ENCODE peak calls at places on chromosomes 11 and 22, in five cellular contexts. L is skeletal muscle cell; D is HS-27A; T is CD4-positive, CD25-positive, alpha-beta regulatory T cell; F is C1 segment of cervical spinal cord. K is an unnamed sample.

GRCh38 chr11:44899959-44900358 is 50.7 kb downstream of the TP53I11 start:
- DNase-seq in L (no peak), D (peak), T (no peak), F (no peak), K (peak)

GRCh38 chr22:41481131-41481830 is 12.4 kb downstream of the ACO2 start:
- DNase-seq in L (no peak), D (no peak), T (no peak), F (no peak), K (no peak)

GRCh38 chr11:48103621-48104561 is 112.7 kb upstream of the OR4B1 start:
- DNase-seq in L (no peak), D (no peak), T (no peak), F (no peak), K (no peak)

GRCh38 chr11:63673579-63673978 is 2.4 kb upstream of the ATL3 start:
- DNase-seq in L (no peak), D (no peak), T (no peak), F (no peak), K (no peak)

GRCh38 chr11:128595775-128596174 is 8.4 kb upstream of the ETS1 start:
- DNase-seq in L (no peak), D (no peak), T (no peak), F (no peak), K (no peak)

GRCh38 chr22:23538502-23538860 is 41.6 kb downstream of the IGLL1 start:
- DNase-seq in L (no peak), D (no peak), T (no peak), F (no peak), K (no peak)

GRCh38 chr11:16978021-16978370 is 36.2 kb downstream of the PLEKHA7 start:
- DNase-seq in L (no peak), D (no peak), T (no peak), F (no peak), K (no peak)

GRCh38 chr11:11229691-11230090 is 123.4 kb downstream of the CSNK2A3 start:
- DNase-seq in L (no peak), D (peak), T (no peak), F (no peak), K (peak)

GRCh38 chr11:25159341-25159740 is 662.5 kb downstream of the LUZP2 start:
- DNase-seq in L (no peak), D (no peak), T (no peak), F (no peak), K (no peak)

GRCh38 chr11:12701815-12702214 is 27.6 kb downstream of the TEAD1 start:
- DNase-seq in L (no peak), D (no peak), T (no peak), F (no peak), K (no peak)

GRCh38 chr11:106275151-106275550 is 197.7 kb downstream of the AASDHPPT start:
- DNase-seq in L (no peak), D (no peak), T (no peak), F (no peak), K (no peak)

GRCh38 chr11:59756845-59757244 is 1.7 kb downstream of the STX3 start:
- DNase-seq in L (no peak), D (no peak), T (no peak), F (no peak), K (no peak)